ENCODE peak calls at places on chromosomes 12 and 14, in eight cellular contexts. One of them, this sample, is unnamed.

GRCh38 chr14:49950275-49951250 is 57.7 kb downstream of the ARF6 start:
- DNase-seq in HFFc6: no peak
- DNase-seq in cardiac muscle cell: no peak
- DNase-seq in GM06990: no peak
- DNase-seq in ascending aorta: no peak
- DNase-seq in pancreas: peak; percentile 72
- DNase-seq in upper lobe of left lung: no peak
- DNase-seq in fibroblast of the aortic adventitia: no peak
- DNase-seq in this sample: no peak

GRCh38 chr12:20212036-20212435 is 156.3 kb upstream of the PDE3A start:
- DNase-seq in HFFc6: no peak
- DNase-seq in cardiac muscle cell: no peak
- DNase-seq in GM06990: no peak
- DNase-seq in ascending aorta: no peak
- DNase-seq in pancreas: no peak
- DNase-seq in upper lobe of left lung: no peak
- DNase-seq in fibroblast of the aortic adventitia: peak; percentile 74
- DNase-seq in this sample: no peak

GRCh38 chr12:110741371-110741770 is 1.3 kb downstream of the PPP1CC start:
- DNase-seq in HFFc6: no peak
- DNase-seq in cardiac muscle cell: no peak
- DNase-seq in GM06990: no peak
- DNase-seq in ascending aorta: no peak
- DNase-seq in pancreas: no peak
- DNase-seq in upper lobe of left lung: no peak
- DNase-seq in fibroblast of the aortic adventitia: peak; percentile 35
- DNase-seq in this sample: no peak

GRCh38 chr14:103260629-103261124 is 73.4 kb upstream of the EIF5 start:
- DNase-seq in HFFc6: peak; percentile 1
- DNase-seq in cardiac muscle cell: no peak
- DNase-seq in GM06990: no peak
- DNase-seq in ascending aorta: no peak
- DNase-seq in pancreas: peak; percentile 33
- DNase-seq in upper lobe of left lung: no peak
- DNase-seq in fibroblast of the aortic adventitia: peak; percentile 81
- DNase-seq in this sample: peak; percentile 47

GRCh38 chr14:55605793-55606192 is 25.8 kb downstream of the KTN1 start:
- DNase-seq in HFFc6: no peak
- DNase-seq in cardiac muscle cell: no peak
- DNase-seq in GM06990: no peak
- DNase-seq in ascending aorta: no peak
- DNase-seq in pancreas: no peak
- DNase-seq in upper lobe of left lung: no peak
- DNase-seq in fibroblast of the aortic adventitia: peak; percentile 38
- DNase-seq in this sample: no peak

GRCh38 chr14:70190156-70190555 is 1.4 kb upstream of the SLC8A3 start:
- DNase-seq in HFFc6: no peak
- DNase-seq in cardiac muscle cell: no peak
- DNase-seq in GM06990: no peak
- DNase-seq in ascending aorta: no peak
- DNase-seq in pancreas: no peak
- DNase-seq in upper lobe of left lung: no peak
- DNase-seq in fibroblast of the aortic adventitia: no peak
- DNase-seq in this sample: no peak

GRCh38 chr12:119956047-119956446 is 33.0 kb upstream of the BICDL1 start:
- DNase-seq in HFFc6: no peak
- DNase-seq in cardiac muscle cell: no peak
- DNase-seq in GM06990: no peak
- DNase-seq in ascending aorta: no peak
- DNase-seq in pancreas: no peak
- DNase-seq in upper lobe of left lung: no peak
- DNase-seq in fibroblast of the aortic adventitia: no peak
- DNase-seq in this sample: no peak

GRCh38 chr12:104793280-104793679 is 164.8 kb downstream of the SLC41A2 start:
- DNase-seq in HFFc6: peak; percentile 16
- DNase-seq in cardiac muscle cell: no peak
- DNase-seq in GM06990: no peak
- DNase-seq in ascending aorta: no peak
- DNase-seq in pancreas: no peak
- DNase-seq in upper lobe of left lung: no peak
- DNase-seq in fibroblast of the aortic adventitia: peak; percentile 97
- DNase-seq in this sample: no peak

GRCh38 chr12:4108803-4109345 is 164.7 kb upstream of the CCND2 start:
- DNase-seq in HFFc6: no peak
- DNase-seq in cardiac muscle cell: no peak
- DNase-seq in GM06990: no peak
- DNase-seq in ascending aorta: no peak
- DNase-seq in pancreas: no peak
- DNase-seq in upper lobe of left lung: no peak
- DNase-seq in fibroblast of the aortic adventitia: no peak
- DNase-seq in this sample: no peak

GRCh38 chr12:57476162-57476992 is 3.3 kb downstream of the ARHGAP9 start:
- DNase-seq in HFFc6: no peak
- DNase-seq in cardiac muscle cell: no peak
- DNase-seq in GM06990: no peak
- DNase-seq in ascending aorta: no peak
- DNase-seq in pancreas: no peak
- DNase-seq in upper lobe of left lung: peak; percentile 86
- DNase-seq in fibroblast of the aortic adventitia: no peak
- DNase-seq in this sample: no peak

GRCh38 chr14:60650382-60650961 is 1.2 kb upstream of the SIX1 start:
- DNase-seq in HFFc6: peak; percentile 26
- DNase-seq in cardiac muscle cell: no peak
- DNase-seq in GM06990: no peak
- DNase-seq in ascending aorta: no peak
- DNase-seq in pancreas: no peak
- DNase-seq in upper lobe of left lung: no peak
- DNase-seq in fibroblast of the aortic adventitia: peak; percentile 48
- DNase-seq in this sample: no peak

GRCh38 chr12:3130053-3130805 is 53.0 kb downstream of the TSPAN9 start:
- DNase-seq in HFFc6: no peak
- DNase-seq in cardiac muscle cell: no peak
- DNase-seq in GM06990: no peak
- DNase-seq in ascending aorta: no peak
- DNase-seq in pancreas: no peak
- DNase-seq in upper lobe of left lung: no peak
- DNase-seq in fibroblast of the aortic adventitia: no peak
- DNase-seq in this sample: no peak

GRCh38 chr12:121465921-121466799 is 66.2 kb downstream of the RNF34 start:
- DNase-seq in HFFc6: no peak
- DNase-seq in cardiac muscle cell: peak; percentile 33
- DNase-seq in GM06990: peak; percentile 65
- DNase-seq in ascending aorta: no peak
- DNase-seq in pancreas: peak; percentile 31
- DNase-seq in upper lobe of left lung: peak; percentile 92
- DNase-seq in fibroblast of the aortic adventitia: no peak
- DNase-seq in this sample: peak; percentile 55

GRCh38 chr12:23028158-23028802 is 403.3 kb downstream of the ETNK1 start:
- DNase-seq in HFFc6: no peak
- DNase-seq in cardiac muscle cell: no peak
- DNase-seq in GM06990: no peak
- DNase-seq in ascending aorta: no peak
- DNase-seq in pancreas: no peak
- DNase-seq in upper lobe of left lung: no peak
- DNase-seq in fibroblast of the aortic adventitia: no peak
- DNase-seq in this sample: no peak

GRCh38 chr12:53575502-53576264 is 50.5 kb downstream of the ATF7 start:
- DNase-seq in HFFc6: peak; percentile 72
- DNase-seq in cardiac muscle cell: no peak
- DNase-seq in GM06990: no peak
- DNase-seq in ascending aorta: no peak
- DNase-seq in pancreas: no peak
- DNase-seq in upper lobe of left lung: no peak
- DNase-seq in fibroblast of the aortic adventitia: peak; percentile 75
- DNase-seq in this sample: no peak

GRCh38 chr14:90453401-90453951 is 56.6 kb downstream of the CALM1 start:
- DNase-seq in HFFc6: no peak
- DNase-seq in cardiac muscle cell: peak; percentile 18
- DNase-seq in GM06990: no peak
- DNase-seq in ascending aorta: no peak
- DNase-seq in pancreas: peak; percentile 47
- DNase-seq in upper lobe of left lung: peak; percentile 81
- DNase-seq in fibroblast of the aortic adventitia: peak; percentile 4
- DNase-seq in this sample: peak; percentile 66

GRCh38 chr14:44404599-44405349 is 102.3 kb downstream of the FSCB start:
- DNase-seq in HFFc6: no peak
- DNase-seq in cardiac muscle cell: no peak
- DNase-seq in GM06990: no peak
- DNase-seq in ascending aorta: no peak
- DNase-seq in pancreas: no peak
- DNase-seq in upper lobe of left lung: no peak
- DNase-seq in fibroblast of the aortic adventitia: peak; percentile 9
- DNase-seq in this sample: no peak

GRCh38 chr12:39807043-39807442 is 187.4 kb upstream of the ABCD2 start:
- DNase-seq in HFFc6: no peak
- DNase-seq in cardiac muscle cell: peak; percentile 15
- DNase-seq in GM06990: no peak
- DNase-seq in ascending aorta: no peak
- DNase-seq in pancreas: no peak
- DNase-seq in upper lobe of left lung: no peak
- DNase-seq in fibroblast of the aortic adventitia: no peak
- DNase-seq in this sample: no peak

GRCh38 chr12:6141048-6141447 is 16.6 kb upstream of the VWF start:
- DNase-seq in HFFc6: no peak
- DNase-seq in cardiac muscle cell: no peak
- DNase-seq in GM06990: no peak
- DNase-seq in ascending aorta: no peak
- DNase-seq in pancreas: no peak
- DNase-seq in upper lobe of left lung: no peak
- DNase-seq in fibroblast of the aortic adventitia: no peak
- DNase-seq in this sample: no peak

GRCh38 chr12:19761465-19761864 is 322.2 kb downstream of the AEBP2 start:
- DNase-seq in HFFc6: no peak
- DNase-seq in cardiac muscle cell: no peak
- DNase-seq in GM06990: no peak
- DNase-seq in ascending aorta: no peak
- DNase-seq in pancreas: no peak
- DNase-seq in upper lobe of left lung: no peak
- DNase-seq in fibroblast of the aortic adventitia: no peak
- DNase-seq in this sample: no peak

GRCh38 chr12:27176765-27177164 is 67.3 kb upstream of the STK38L start:
- DNase-seq in HFFc6: no peak
- DNase-seq in cardiac muscle cell: no peak
- DNase-seq in GM06990: no peak
- DNase-seq in ascending aorta: no peak
- DNase-seq in pancreas: no peak
- DNase-seq in upper lobe of left lung: no peak
- DNase-seq in fibroblast of the aortic adventitia: peak; percentile 68
- DNase-seq in this sample: no peak

GRCh38 chr12:47876404-47876960 is 28.3 kb downstream of the VDR start:
- DNase-seq in HFFc6: peak; percentile 50
- DNase-seq in cardiac muscle cell: no peak
- DNase-seq in GM06990: no peak
- DNase-seq in ascending aorta: no peak
- DNase-seq in pancreas: no peak
- DNase-seq in upper lobe of left lung: no peak
- DNase-seq in fibroblast of the aortic adventitia: no peak
- DNase-seq in this sample: no peak

GRCh38 chr14:97709552-97709951 is 912.4 kb downstream of the VRK1 start:
- DNase-seq in HFFc6: no peak
- DNase-seq in cardiac muscle cell: no peak
- DNase-seq in GM06990: no peak
- DNase-seq in ascending aorta: no peak
- DNase-seq in pancreas: no peak
- DNase-seq in upper lobe of left lung: no peak
- DNase-seq in fibroblast of the aortic adventitia: no peak
- DNase-seq in this sample: no peak

GRCh38 chr12:2376855-2377657 is 324.3 kb downstream of the CACNA1C start:
- DNase-seq in HFFc6: no peak
- DNase-seq in cardiac muscle cell: no peak
- DNase-seq in GM06990: no peak
- DNase-seq in ascending aorta: no peak
- DNase-seq in pancreas: no peak
- DNase-seq in upper lobe of left lung: no peak
- DNase-seq in fibroblast of the aortic adventitia: no peak
- DNase-seq in this sample: peak; percentile 59

GRCh38 chr14:55160989-55161388 is 30.4 kb downstream of the DLGAP5 start:
- DNase-seq in HFFc6: peak; percentile 22
- DNase-seq in cardiac muscle cell: no peak
- DNase-seq in GM06990: no peak
- DNase-seq in ascending aorta: no peak
- DNase-seq in pancreas: no peak
- DNase-seq in upper lobe of left lung: no peak
- DNase-seq in fibroblast of the aortic adventitia: peak; percentile 75
- DNase-seq in this sample: no peak

GRCh38 chr14:32913725-32914124 is 25.0 kb upstream of the NPAS3 start:
- DNase-seq in HFFc6: no peak
- DNase-seq in cardiac muscle cell: peak; percentile 12
- DNase-seq in GM06990: no peak
- DNase-seq in ascending aorta: no peak
- DNase-seq in pancreas: no peak
- DNase-seq in upper lobe of left lung: no peak
- DNase-seq in fibroblast of the aortic adventitia: no peak
- DNase-seq in this sample: no peak
- TF ChIP-seq CTCF in HFFc6: peak; percentile 47
- TF ChIP-seq CTCF in cardiac muscle cell: peak; percentile 15
- TF ChIP-seq CTCF in GM06990: no peak
- TF ChIP-seq CTCF in ascending aorta: no peak
- TF ChIP-seq CTCF in pancreas: peak; percentile 14
- TF ChIP-seq CTCF in upper lobe of left lung: no peak
- TF ChIP-seq CTCF in fibroblast of the aortic adventitia: peak; percentile 13
- TF ChIP-seq CTCF in this sample: peak; percentile 22

DNA sequence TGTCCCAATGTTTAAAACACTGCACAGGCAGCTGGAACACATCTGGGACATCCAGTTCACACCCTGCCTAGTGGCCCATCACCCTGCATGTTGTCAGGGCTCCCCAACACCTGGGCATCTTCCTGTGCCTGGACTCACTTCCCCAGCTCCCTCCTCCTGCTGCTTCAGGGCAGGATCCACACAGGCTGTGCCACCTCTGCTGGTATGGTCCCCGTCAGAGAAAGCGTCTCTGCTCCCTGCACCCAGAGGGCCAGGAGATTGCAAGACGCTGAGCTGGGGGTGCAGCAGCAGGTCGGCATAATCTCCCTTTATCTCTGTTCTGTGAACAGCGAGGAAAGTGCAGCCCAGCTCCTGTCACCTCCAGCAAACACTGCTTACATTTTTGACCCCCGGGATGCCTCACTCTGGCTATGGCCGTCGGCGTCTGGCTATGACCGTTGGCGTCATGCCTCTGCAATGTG is 124.3 kb downstream of the ADGRD1 start:
- DNase-seq in HFFc6: no peak
- DNase-seq in cardiac muscle cell: no peak
- DNase-seq in GM06990: no peak
- DNase-seq in ascending aorta: no peak
- DNase-seq in pancreas: no peak
- DNase-seq in upper lobe of left lung: no peak
- DNase-seq in fibroblast of the aortic adventitia: no peak
- DNase-seq in this sample: no peak
- TF ChIP-seq CTCF in HFFc6: no peak
- TF ChIP-seq CTCF in cardiac muscle cell: no peak
- TF ChIP-seq CTCF in GM06990: no peak
- TF ChIP-seq CTCF in ascending aorta: no peak
- TF ChIP-seq CTCF in pancreas: no peak
- TF ChIP-seq CTCF in upper lobe of left lung: no peak
- TF ChIP-seq CTCF in fibroblast of the aortic adventitia: no peak
- TF ChIP-seq CTCF in this sample: no peak

GRCh38 chr12:77161944-77162343 is 96.6 kb upstream of the E2F7 start:
- DNase-seq in HFFc6: no peak
- DNase-seq in cardiac muscle cell: no peak
- DNase-seq in GM06990: no peak
- DNase-seq in ascending aorta: no peak
- DNase-seq in pancreas: no peak
- DNase-seq in upper lobe of left lung: no peak
- DNase-seq in fibroblast of the aortic adventitia: no peak
- DNase-seq in this sample: no peak
- TF ChIP-seq CTCF in HFFc6: no peak
- TF ChIP-seq CTCF in cardiac muscle cell: no peak
- TF ChIP-seq CTCF in GM06990: no peak
- TF ChIP-seq CTCF in ascending aorta: no peak
- TF ChIP-seq CTCF in pancreas: no peak
- TF ChIP-seq CTCF in upper lobe of left lung: no peak
- TF ChIP-seq CTCF in fibroblast of the aortic adventitia: no peak
- TF ChIP-seq CTCF in this sample: no peak

GRCh38 chr12:115466076-115466475 is 782.1 kb upstream of the TBX3 start:
- DNase-seq in HFFc6: no peak
- DNase-seq in cardiac muscle cell: no peak
- DNase-seq in GM06990: no peak
- DNase-seq in ascending aorta: no peak
- DNase-seq in pancreas: no peak
- DNase-seq in upper lobe of left lung: no peak
- DNase-seq in fibroblast of the aortic adventitia: peak; percentile 26
- DNase-seq in this sample: no peak
- TF ChIP-seq CTCF in HFFc6: no peak
- TF ChIP-seq CTCF in cardiac muscle cell: no peak
- TF ChIP-seq CTCF in GM06990: no peak
- TF ChIP-seq CTCF in ascending aorta: no peak
- TF ChIP-seq CTCF in pancreas: no peak
- TF ChIP-seq CTCF in upper lobe of left lung: no peak
- TF ChIP-seq CTCF in fibroblast of the aortic adventitia: no peak
- TF ChIP-seq CTCF in this sample: no peak